ENCODE peak calls at places on chromosomes 2 and 18, in seven cellular contexts. F, H, S, T, O, J and C are unnamed samples.

GRCh38 chr2:27075219-27075871 is 3.1 kb upstream of the EMILIN1 start:
- DNase-seq in J (no peak), S (no peak), T (peak), H (peak), O (peak), F (peak), C (no peak)

GRCh38 chr2:240244543-240244942 is 104.1 kb upstream of the OTOS start:
- DNase-seq in T (no peak), O (no peak), H (no peak), S (no peak), J (no peak), F (no peak), C (no peak)

GRCh38 chr2:6441800-6442199 is 423.9 kb downstream of the CMPK2 start:
- DNase-seq in H (no peak), O (peak), J (no peak), F (peak), S (no peak), T (no peak), C (no peak)

GRCh38 chr2:137508739-137509384 is 455.4 kb upstream of the HNMT start:
- DNase-seq in O (no peak), H (no peak), J (peak), S (no peak), T (no peak), F (no peak), C (no peak)

GRCh38 chr2:191845248-191845715 is 1.6 kb downstream of the CAVIN2 start:
- DNase-seq in O (peak), S (no peak), F (no peak), T (no peak), J (no peak), H (no peak), C (no peak)

GRCh38 chr2:172655091-172655837 is 80.4 kb upstream of the RAPGEF4 start:
- DNase-seq in T (no peak), J (peak), H (no peak), S (no peak), F (peak), O (peak), C (no peak)

GRCh38 chr18:56257215-56257614 is 381.2 kb downstream of the TXNL1 start:
- DNase-seq in F (peak), J (peak), H (peak), S (peak), T (peak), O (peak), C (no peak)

GRCh38 chr2:241550616-241551580 is 7.6 kb upstream of the BOK start:
- DNase-seq in T (no peak), J (no peak), S (no peak), F (no peak), H (no peak), O (no peak), C (no peak)

GRCh38 chr18:72935744-72936143 is 68.0 kb upstream of the NETO1 start:
- DNase-seq in H (no peak), O (no peak), F (no peak), J (no peak), S (no peak), T (no peak), C (no peak)

GRCh38 chr2:88838165-88838635 is 146.7 kb downstream of the RPIA start:
- DNase-seq in O (no peak), S (no peak), J (no peak), F (no peak), T (no peak), H (no peak), C (no peak)

GRCh38 chr18:9629709-9630108 is 15.3 kb upstream of the PPP4R1 start:
- DNase-seq in O (no peak), F (peak), T (no peak), J (no peak), H (no peak), S (no peak), C (no peak)

GRCh38 chr2:28102455-28102874 is 211.9 kb downstream of the BABAM2 start:
- DNase-seq in T (no peak), O (peak), F (peak), S (no peak), H (no peak), J (no peak), C (no peak)

GRCh38 chr2:198004921-198005829 is 200.8 kb downstream of the PLCL1 start:
- DNase-seq in T (peak), S (no peak), F (no peak), H (peak), J (no peak), O (no peak), C (no peak)

GRCh38 chr2:42795871-42796301 is 3.5 kb upstream of the HAAO start:
- DNase-seq in F (peak), H (no peak), T (no peak), S (no peak), O (peak), J (no peak), C (no peak)

GRCh38 chr2:43576983-43577892 is 18.6 kb downstream of the THADA start:
- DNase-seq in H (peak), S (peak), O (peak), T (no peak), J (peak), F (peak), C (peak)

DNA sequence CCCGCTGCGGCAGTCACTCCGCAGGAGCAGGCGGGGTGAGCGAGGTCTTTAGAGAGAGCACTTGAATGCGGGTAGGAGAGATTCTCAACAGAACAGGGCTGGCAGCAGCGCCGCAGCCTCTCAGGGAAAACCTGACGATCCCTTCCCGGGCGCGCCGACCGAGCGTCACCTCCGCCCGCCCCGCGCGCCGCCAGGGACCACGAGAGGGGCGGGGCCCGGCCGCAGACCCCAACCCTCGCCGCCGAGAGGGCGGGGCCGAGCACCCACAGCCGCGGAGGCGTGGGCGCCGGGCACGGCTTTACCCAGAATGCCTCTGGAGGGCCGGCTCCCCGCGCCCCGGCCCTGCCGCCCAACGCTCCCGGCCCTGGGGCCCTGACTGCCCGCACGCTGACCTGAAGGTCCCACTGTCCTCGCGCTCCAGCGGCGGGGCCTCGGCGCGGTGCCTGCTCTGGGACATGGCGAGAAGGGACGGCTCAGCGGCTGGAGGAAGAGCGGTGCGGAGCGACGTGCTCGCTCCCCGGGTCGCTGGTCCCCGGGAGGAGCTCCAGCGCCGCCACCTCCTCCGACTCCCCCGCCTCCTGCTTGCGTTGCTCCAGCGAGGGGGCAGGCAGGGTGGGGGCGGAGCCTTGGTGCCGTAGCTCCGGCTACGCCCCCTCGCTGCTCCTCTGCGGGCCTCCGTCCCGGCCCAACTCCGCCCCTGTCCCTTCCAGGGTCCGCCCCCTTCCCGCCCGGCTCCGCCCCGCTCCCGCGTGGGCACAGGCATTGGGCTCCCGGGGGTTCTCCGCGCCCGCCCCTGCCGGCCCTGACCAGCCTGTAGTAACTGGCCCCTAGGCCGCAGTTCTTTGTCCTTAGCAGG is at the start of the genes PJVK and PRKRA:
- DNase-seq in F (peak), O (peak), T (peak), H (peak), J (peak), S (peak), C (peak)
- H2AFZ ChIP-seq in F (peak), O (peak), T (peak), H (peak), J (peak), S (peak), C (peak)

GRCh38 chr18:33201509-33201926 is 239.0 kb downstream of the CCDC178 start:
- DNase-seq in S (peak), O (peak), F (no peak), T (no peak), J (peak), H (peak), C (no peak)
- TF ChIP-seq CTCF in S (peak), O (peak), F (peak), T (peak), J (peak), H (peak), C (no peak)

DNA sequence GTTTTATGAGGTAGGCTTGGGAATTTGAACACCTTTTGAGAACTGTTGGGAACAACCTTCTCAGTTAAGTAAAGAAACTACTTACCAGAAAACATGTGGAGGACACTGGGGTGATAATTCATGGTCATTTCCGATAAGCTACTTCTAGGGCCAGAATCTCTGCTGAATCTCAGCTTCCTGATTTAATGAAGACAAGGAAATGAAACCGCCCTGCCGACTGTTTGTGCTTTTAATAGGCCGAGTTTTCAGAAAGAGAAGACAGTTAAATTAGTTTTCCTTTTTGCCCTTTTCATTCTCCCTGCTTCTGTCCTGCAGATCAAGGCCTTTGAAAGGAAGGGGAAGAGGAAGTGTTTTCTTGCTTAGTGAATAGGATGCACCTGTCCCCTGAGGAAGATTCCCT is 126.6 kb downstream of the SH3RF3 start:
- DNase-seq in O (no peak), J (no peak), H (peak), F (no peak), T (no peak), S (no peak), C (no peak)
- H3K4me3 ChIP-seq in O (no peak), J (no peak), H (peak), F (no peak), T (no peak), S (no peak), C (no peak)

DNA sequence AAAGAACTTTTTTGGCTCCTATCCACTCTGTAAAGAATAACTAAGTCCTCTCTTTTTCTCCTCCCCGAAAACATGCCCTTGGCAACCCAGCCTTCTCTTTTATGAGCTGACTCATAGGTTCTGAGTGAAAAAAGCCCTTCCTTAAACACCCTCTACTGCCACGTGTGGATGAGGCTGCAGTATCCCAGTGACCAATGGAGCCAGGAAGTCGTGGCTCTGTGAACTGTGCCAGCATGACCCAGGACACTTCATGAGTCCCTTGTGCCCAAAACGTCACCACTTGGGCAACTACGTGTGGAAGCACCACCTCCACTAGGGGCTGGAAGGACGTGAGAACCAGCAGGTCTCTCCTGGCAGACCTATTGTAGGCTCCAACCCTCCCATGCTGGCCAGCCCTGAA is 349.6 kb downstream of the TNS1 start:
- DNase-seq in H (no peak), T (no peak), O (peak), S (peak), F (peak), J (peak), C (peak)
- H2AFZ ChIP-seq in H (no peak), T (no peak), O (no peak), S (no peak), F (peak), J (peak), C (peak)

GRCh38 chr2:67845557-67846114 is 217.2 kb downstream of the C1D start:
- DNase-seq in S (peak), T (no peak), O (no peak), H (no peak), J (no peak), F (peak), C (no peak)

GRCh38 chr2:67848551-67848950 is 214.3 kb downstream of the C1D start:
- DNase-seq in S (no peak), O (no peak), H (no peak), T (no peak), J (no peak), F (no peak), C (no peak)

GRCh38 chr2:67842375-67842959 is 220.3 kb downstream of the C1D start:
- DNase-seq in H (no peak), T (no peak), S (no peak), J (no peak), O (no peak), F (no peak), C (no peak)

GRCh38 chr2:67844024-67844540 is 218.7 kb downstream of the C1D start:
- DNase-seq in T (no peak), J (no peak), O (no peak), S (no peak), H (no peak), F (no peak), C (no peak)

DNA sequence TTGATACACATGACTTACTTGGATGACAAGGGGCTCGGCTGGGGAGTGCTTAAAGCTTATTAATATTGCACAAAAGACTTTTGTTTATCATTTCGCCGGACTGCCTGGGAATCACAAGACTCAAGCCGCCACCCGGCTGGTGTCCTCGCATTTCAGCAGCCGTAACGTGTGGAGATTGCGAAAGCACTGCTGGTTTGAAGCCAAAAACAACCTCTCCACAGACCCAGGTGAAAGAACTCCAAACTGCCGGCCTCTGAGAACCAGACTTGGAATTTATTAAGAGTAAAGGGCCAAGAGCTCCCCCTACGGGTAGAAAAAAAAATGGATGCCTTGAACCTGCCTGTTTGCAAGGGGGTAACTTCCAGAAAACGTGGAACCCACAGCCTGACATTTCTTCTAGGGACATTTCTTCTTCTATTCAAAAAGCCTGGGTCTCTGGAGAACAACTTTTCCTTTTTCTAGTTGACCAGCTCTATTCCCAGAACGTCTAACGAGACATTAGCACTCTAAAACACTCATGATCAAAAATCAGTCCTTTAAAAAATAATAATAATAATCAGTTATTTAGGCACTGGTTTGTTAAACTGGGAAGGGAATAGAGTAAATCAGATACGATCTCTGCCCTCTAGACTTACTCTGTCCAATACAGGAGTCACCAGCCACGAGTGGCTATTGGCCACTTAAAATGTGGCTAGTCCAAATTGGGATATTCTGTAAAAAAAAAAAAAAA is 216.3 kb downstream of the C1D start:
- DNase-seq in S (peak), T (no peak), J (peak), O (peak), H (peak), F (peak), C (peak)
- TF ChIP-seq CTCF in S (peak), T (peak), J (peak), O (peak), H (peak), F (peak), C (peak)